ENCODE peak calls at places on chromosomes 12 and 14, in nine cellular contexts. S is HCT116, I is GM12878, E is HepG2, N is stomach, K is GM12891, Q is suprapubic skin, H is transverse colon, P is breast epithelium. D is an unnamed sample.

GRCh38 chr14:99118046-99118721 is 153.8 kb downstream of the BCL11B start:
- DNase-seq in S (no peak), I (no peak), E (no peak), N (peak), K (no peak), Q (no peak), H (no peak), P (no peak), D (no peak)

GRCh38 chr12:122081108-122081696 is 2.6 kb downstream of the MLXIP start:
- DNase-seq in S (no peak), I (no peak), E (no peak), N (no peak), K (no peak), Q (peak), H (no peak), P (no peak), D (no peak)

GRCh38 chr14:33848706-33849454 is 102.0 kb downstream of the EGLN3 start:
- DNase-seq in S (peak), I (no peak), E (peak), N (peak), K (no peak), Q (no peak), H (peak), P (no peak), D (no peak)

GRCh38 chr14:75283162-75283883 is 4.7 kb downstream of the FOS start:
- DNase-seq in S (no peak), I (no peak), E (peak), N (peak), K (no peak), Q (peak), H (peak), P (no peak), D (no peak)

GRCh38 chr14:90692826-90693225 is 123.4 kb downstream of the TTC7B start:
- DNase-seq in S (no peak), I (no peak), E (no peak), N (no peak), K (no peak), Q (no peak), H (no peak), P (no peak), D (no peak)

GRCh38 chr12:89251326-89252237 is 100.7 kb downstream of the DUSP6 start:
- DNase-seq in S (no peak), I (no peak), E (no peak), N (no peak), K (no peak), Q (no peak), H (no peak), P (no peak), D (no peak)

GRCh38 chr12:69428351-69429048 is 41.7 kb upstream of the FRS2 start:
- DNase-seq in S (no peak), I (no peak), E (no peak), N (no peak), K (no peak), Q (no peak), H (no peak), P (no peak), D (no peak)

GRCh38 chr14:52325632-52326031 is 11.5 kb downstream of the PTGER2 start:
- DNase-seq in S (no peak), I (no peak), E (no peak), N (no peak), K (no peak), Q (no peak), H (no peak), P (no peak), D (no peak)

GRCh38 chr12:92503977-92504966 is 198.5 kb upstream of the PLEKHG7 start:
- DNase-seq in S (no peak), I (no peak), E (peak), N (peak), K (no peak), Q (no peak), H (peak), P (no peak), D (no peak)

GRCh38 chr14:101068958-101069549 is 165.5 kb upstream of the RTL1 start:
- DNase-seq in S (no peak), I (no peak), E (no peak), N (peak), K (no peak), Q (peak), H (peak), P (peak), D (no peak)
- TF ChIP-seq POLR2A in S (no peak), I (no peak), E (no peak), N (no peak), K (no peak), Q (no peak), H (no peak), P (no peak), D (no peak)

GRCh38 chr12:2959194-2959507 is at the start of gene TEAD4:
- DNase-seq in S (peak), I (no peak), E (peak), N (peak), K (peak), Q (no peak), H (peak), P (no peak), D (peak)
- TF ChIP-seq POLR2AphosphoS5 in S (peak), I (no peak), E (no peak), N (peak), K (no peak), Q (no peak), H (no peak), P (no peak), D (no peak)

GRCh38 chr12:12559699-12560296 is 2.9 kb downstream of the DUSP16 start:
- DNase-seq in S (no peak), I (no peak), E (no peak), N (no peak), K (no peak), Q (no peak), H (no peak), P (no peak), D (no peak)

GRCh38 chr12:12562585-12563245 is at the start of gene DUSP16:
- DNase-seq in S (peak), I (peak), E (peak), N (peak), K (peak), Q (peak), H (peak), P (peak), D (peak)

GRCh38 chr12:12562016-12562483 is 613 bp downstream of the DUSP16 start:
- DNase-seq in S (no peak), I (no peak), E (no peak), N (no peak), K (no peak), Q (peak), H (peak), P (no peak), D (peak)

GRCh38 chr12:12561305-12562015 is 1.2 kb downstream of the DUSP16 start:
- DNase-seq in S (no peak), I (no peak), E (peak), N (peak), K (no peak), Q (peak), H (peak), P (peak), D (no peak)

GRCh38 chr12:12560587-12561304 is 1.9 kb downstream of the DUSP16 start:
- DNase-seq in S (no peak), I (peak), E (peak), N (peak), K (no peak), Q (no peak), H (peak), P (no peak), D (no peak)
- TF ChIP-seq POLR2A in S (no peak), I (no peak), E (no peak), N (peak), K (peak), Q (no peak), H (peak), P (peak), D (no peak)

DNA sequence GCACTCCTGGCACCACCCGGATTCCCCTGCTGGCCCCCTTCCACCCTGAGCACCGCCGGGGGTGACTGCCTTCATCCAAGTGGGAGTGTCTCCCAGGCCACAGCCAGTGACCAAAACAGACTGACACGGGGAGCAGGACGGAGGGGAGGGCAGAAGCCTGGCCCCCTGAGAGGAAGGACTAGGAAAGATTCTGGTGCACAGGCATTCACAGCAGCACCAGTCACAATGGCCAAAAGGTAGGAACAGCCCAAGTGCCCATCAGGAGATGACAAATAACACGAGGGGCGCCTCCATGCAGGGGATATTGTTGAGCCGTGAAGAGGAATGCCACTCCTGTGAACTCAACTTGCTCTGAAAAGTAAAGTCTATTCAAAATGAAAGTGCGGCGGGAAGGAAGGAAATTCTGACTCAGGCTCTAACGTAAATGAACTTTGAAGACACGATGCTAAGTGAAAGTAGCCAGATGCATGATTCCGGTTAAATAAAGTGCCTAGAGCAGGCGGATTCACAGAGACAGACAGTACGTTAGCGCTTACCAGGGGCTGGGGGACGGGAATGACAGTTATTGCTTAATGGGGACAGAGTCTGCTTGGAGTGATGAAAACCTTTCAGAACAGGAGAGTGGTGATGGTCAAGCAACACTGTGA is 146.1 kb upstream of the NCOR2 start:
- DNase-seq in S (no peak), I (peak), E (no peak), N (peak), K (peak), Q (no peak), H (no peak), P (no peak), D (no peak)
- TF ChIP-seq POLR2AphosphoS5 in S (no peak), I (no peak), E (no peak), N (peak), K (no peak), Q (no peak), H (peak), P (no peak), D (no peak)

DNA sequence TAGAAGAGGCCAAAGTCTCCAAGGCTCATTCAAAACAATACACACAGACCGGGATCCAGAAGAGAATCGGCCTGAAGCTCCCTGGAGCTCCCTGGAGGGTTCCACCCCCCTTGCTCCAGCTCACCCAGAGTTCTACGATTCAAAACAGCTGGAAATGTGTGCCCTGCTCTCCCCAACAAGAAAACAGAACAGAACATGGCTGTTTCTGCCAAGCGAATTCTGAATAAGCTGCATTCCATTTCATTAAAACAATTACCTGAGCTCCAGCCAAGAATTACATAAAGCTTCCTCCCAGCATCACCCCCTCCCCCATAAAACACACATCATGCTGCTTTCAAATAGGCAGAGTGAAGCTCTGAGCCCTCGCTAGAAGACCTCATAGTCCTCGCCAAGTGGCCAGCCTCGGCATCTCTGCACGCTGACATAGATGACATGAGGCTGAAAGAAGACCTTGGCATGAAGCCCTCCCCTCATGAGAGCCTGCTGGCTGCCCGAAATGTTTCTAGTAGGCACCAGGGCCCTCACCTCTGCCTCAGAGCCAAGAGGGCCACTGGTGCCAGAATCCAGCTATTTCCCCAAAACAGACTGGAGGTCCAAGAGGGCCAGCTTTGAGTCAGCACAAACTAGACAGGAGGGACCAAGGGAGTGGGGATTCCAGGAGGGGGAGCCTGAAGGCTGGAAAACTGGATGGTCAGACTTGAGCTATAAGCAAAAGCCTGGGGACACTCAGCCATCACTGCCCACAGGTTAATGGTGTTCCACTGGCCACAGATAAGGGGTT is 8.3 kb downstream of the PXN start:
- DNase-seq in S (no peak), I (no peak), E (no peak), N (peak), K (no peak), Q (no peak), H (no peak), P (no peak), D (no peak)
- TF ChIP-seq POLR2A in S (no peak), I (no peak), E (no peak), N (no peak), K (no peak), Q (no peak), H (no peak), P (no peak), D (no peak)

DNA sequence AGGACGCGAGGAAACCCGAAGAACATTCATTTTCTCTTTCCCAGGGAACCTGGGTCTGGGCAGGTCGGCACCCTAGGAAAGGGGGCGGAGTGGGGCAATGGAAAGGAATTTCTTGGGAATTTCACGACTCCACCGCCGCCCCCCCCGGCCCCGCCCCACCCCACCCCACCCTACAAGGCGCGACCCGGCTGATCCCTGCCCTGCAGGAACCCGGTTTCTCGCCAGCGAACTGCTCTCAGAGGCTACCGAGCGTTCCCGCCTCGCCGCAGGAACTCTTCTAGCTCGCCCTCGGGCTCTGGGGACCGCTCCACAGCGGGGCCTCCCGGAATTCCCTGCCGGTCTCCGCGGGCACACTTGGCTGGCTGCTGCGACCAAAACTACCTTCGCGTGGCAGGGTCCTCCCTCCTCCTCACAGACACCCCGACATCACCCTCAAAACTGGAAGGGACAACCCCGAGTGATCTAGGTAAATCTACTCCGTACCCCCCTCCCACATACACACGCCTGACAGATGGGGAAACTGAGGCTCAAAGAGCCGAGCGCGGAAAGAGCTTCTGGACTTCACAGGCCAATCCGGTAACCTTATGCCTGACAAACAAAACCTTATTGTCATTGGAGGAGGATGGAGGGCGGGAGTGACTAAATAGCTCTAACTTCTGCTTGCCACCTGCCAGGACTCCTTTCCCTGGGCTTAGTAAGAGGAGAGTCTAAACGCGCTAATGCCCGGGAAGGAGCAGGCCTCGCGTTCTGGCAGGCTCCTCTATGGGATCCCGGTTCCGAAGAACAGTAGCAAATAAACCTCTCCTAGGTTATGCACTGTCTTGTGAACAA is 835 bp upstream of the ACTN1 start:
- DNase-seq in S (no peak), I (no peak), E (no peak), N (peak), K (no peak), Q (peak), H (peak), P (peak), D (no peak)
- TF ChIP-seq POLR2AphosphoS5 in S (no peak), I (no peak), E (no peak), N (no peak), K (no peak), Q (no peak), H (no peak), P (no peak), D (no peak)

GRCh38 chr14:93967637-93968250 is 8.6 kb downstream of the ASB2 start:
- DNase-seq in S (no peak), I (peak), E (no peak), N (no peak), K (peak), Q (no peak), H (peak), P (no peak), D (peak)

GRCh38 chr14:93971635-93972027 is 4.7 kb downstream of the ASB2 start:
- DNase-seq in S (no peak), I (no peak), E (no peak), N (no peak), K (no peak), Q (no peak), H (no peak), P (no peak), D (no peak)

GRCh38 chr14:93970967-93971634 is 5.3 kb downstream of the ASB2 start:
- DNase-seq in S (no peak), I (no peak), E (no peak), N (peak), K (no peak), Q (no peak), H (peak), P (no peak), D (peak)

GRCh38 chr14:93970589-93970966 is 5.8 kb downstream of the ASB2 start:
- DNase-seq in S (peak), I (no peak), E (peak), N (peak), K (no peak), Q (no peak), H (peak), P (no peak), D (no peak)

DNA sequence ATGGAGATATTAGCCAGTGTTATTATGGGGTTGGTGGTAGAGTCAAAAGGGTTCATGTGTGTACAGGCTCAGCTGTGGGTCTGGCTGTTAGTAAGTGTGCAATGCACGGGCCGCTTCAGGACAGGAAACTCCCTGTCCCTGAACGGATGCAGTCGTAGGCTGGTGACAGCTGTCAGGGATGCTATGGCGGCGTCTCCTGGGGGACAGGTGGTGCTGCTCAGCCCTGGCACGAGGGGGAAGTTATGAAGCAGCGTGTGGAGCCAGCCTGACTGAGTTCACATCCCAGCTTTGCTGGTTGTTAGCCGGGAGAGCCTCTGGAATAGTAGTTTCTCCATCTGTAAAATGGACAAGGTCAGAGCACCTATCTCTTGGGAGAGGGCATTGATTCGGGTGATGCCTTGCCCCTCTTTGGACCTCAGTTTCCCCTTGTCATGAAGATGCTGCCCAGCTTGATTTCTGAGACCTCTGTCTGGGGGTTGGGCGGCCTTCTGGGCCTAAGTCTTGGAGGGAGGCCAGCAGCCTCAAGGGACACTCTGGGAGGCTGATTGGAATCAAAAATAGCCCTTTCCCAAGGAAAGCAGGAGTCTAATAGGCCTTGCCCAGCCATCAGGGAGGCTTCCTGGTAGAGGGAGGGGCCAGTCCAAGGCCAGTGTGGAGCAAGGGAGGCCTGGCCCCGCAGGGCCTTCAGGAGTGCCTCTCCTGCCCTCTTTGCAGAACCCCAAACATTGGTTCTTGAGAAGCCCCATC is 7.1 kb downstream of the ASB2 start:
- DNase-seq in S (no peak), I (no peak), E (no peak), N (no peak), K (no peak), Q (no peak), H (no peak), P (no peak), D (no peak)
- TF ChIP-seq POLR2A in S (no peak), I (peak), E (no peak), N (no peak), K (no peak), Q (no peak), H (no peak), P (no peak), D (no peak)

D was measured in GM12892.